ENCODE peak calls at places on chromosomes 16 and 17, in five cellular contexts. One of them, this sample, is unnamed.

GRCh38 chr17:76958974-76959373 is 90.8 kb downstream of the MGAT5B start:
- DNase-seq in Peyer's patch: no peak
- DNase-seq in smooth muscle cell of the brain vasculature: no peak
- DNase-seq in AML-193: no peak
- DNase-seq in MCF 10A: no peak
- DNase-seq in this sample: no peak

GRCh38 chr17:42653179-42654124 is 5.6 kb upstream of the TUBG2 start:
- DNase-seq in Peyer's patch: no peak
- DNase-seq in smooth muscle cell of the brain vasculature: no peak
- DNase-seq in AML-193: no peak
- DNase-seq in MCF 10A: no peak
- DNase-seq in this sample: no peak

GRCh38 chr17:8532021-8532420 is 96.3 kb downstream of the NDEL1 start:
- DNase-seq in Peyer's patch: peak; percentile 62
- DNase-seq in smooth muscle cell of the brain vasculature: no peak
- DNase-seq in AML-193: no peak
- DNase-seq in MCF 10A: no peak
- DNase-seq in this sample: no peak

GRCh38 chr16:85881436-85881835 is 17.5 kb upstream of the IRF8 start:
- DNase-seq in Peyer's patch: no peak
- DNase-seq in smooth muscle cell of the brain vasculature: no peak
- DNase-seq in AML-193: no peak
- DNase-seq in MCF 10A: no peak
- DNase-seq in this sample: no peak

GRCh38 chr17:41417576-41418015 is 6.8 kb downstream of the KRT37 start:
- DNase-seq in Peyer's patch: no peak
- DNase-seq in smooth muscle cell of the brain vasculature: no peak
- DNase-seq in AML-193: peak; percentile 11
- DNase-seq in MCF 10A: peak; percentile 34
- DNase-seq in this sample: no peak

GRCh38 chr17:75064867-75065561 is 18.0 kb downstream of the KCTD2 start:
- DNase-seq in Peyer's patch: no peak
- DNase-seq in smooth muscle cell of the brain vasculature: no peak
- DNase-seq in AML-193: no peak
- DNase-seq in MCF 10A: no peak
- DNase-seq in this sample: no peak

GRCh38 chr16:29023279-29024278 is 38.7 kb downstream of the LAT start:
- DNase-seq in Peyer's patch: no peak
- DNase-seq in smooth muscle cell of the brain vasculature: no peak
- DNase-seq in AML-193: no peak
- DNase-seq in MCF 10A: peak; percentile 40
- DNase-seq in this sample: no peak

GRCh38 chr16:77090062-77090461 is 100.9 kb upstream of the MON1B start:
- DNase-seq in Peyer's patch: no peak
- DNase-seq in smooth muscle cell of the brain vasculature: no peak
- DNase-seq in AML-193: no peak
- DNase-seq in MCF 10A: no peak
- DNase-seq in this sample: no peak

GRCh38 chr16:85871756-85872155 is 27.2 kb upstream of the IRF8 start:
- DNase-seq in Peyer's patch: no peak
- DNase-seq in smooth muscle cell of the brain vasculature: no peak
- DNase-seq in AML-193: no peak
- DNase-seq in MCF 10A: peak; percentile 20
- DNase-seq in this sample: no peak

GRCh38 chr16:83903739-83904138 is 4.8 kb downstream of the MLYCD start:
- DNase-seq in Peyer's patch: no peak
- DNase-seq in smooth muscle cell of the brain vasculature: no peak
- DNase-seq in AML-193: no peak
- DNase-seq in MCF 10A: no peak
- DNase-seq in this sample: no peak

GRCh38 chr17:29569245-29569950 is 897 bp downstream of the TP53I13 start:
- DNase-seq in Peyer's patch: peak; percentile 43
- DNase-seq in smooth muscle cell of the brain vasculature: no peak
- DNase-seq in AML-193: no peak
- DNase-seq in MCF 10A: no peak
- DNase-seq in this sample: peak; percentile 27

GRCh38 chr17:50584749-50585148 is 24.2 kb downstream of the CACNA1G start:
- DNase-seq in Peyer's patch: no peak
- DNase-seq in smooth muscle cell of the brain vasculature: no peak
- DNase-seq in AML-193: no peak
- DNase-seq in MCF 10A: no peak
- DNase-seq in this sample: no peak

GRCh38 chr17:2996938-2997670 is 66.3 kb downstream of the OR1D5 start:
- DNase-seq in Peyer's patch: no peak
- DNase-seq in smooth muscle cell of the brain vasculature: no peak
- DNase-seq in AML-193: no peak
- DNase-seq in MCF 10A: no peak
- DNase-seq in this sample: no peak

GRCh38 chr16:14020141-14020540 is 51.0 kb upstream of the MRTFB start:
- DNase-seq in Peyer's patch: no peak
- DNase-seq in smooth muscle cell of the brain vasculature: no peak
- DNase-seq in AML-193: no peak
- DNase-seq in MCF 10A: no peak
- DNase-seq in this sample: no peak

GRCh38 chr16:15484662-15485061 is 50.3 kb downstream of the BMERB1 start:
- DNase-seq in Peyer's patch: no peak
- DNase-seq in smooth muscle cell of the brain vasculature: no peak
- DNase-seq in AML-193: no peak
- DNase-seq in MCF 10A: peak; percentile 53
- DNase-seq in this sample: no peak

GRCh38 chr16:16148755-16149154 is 74.5 kb downstream of the ABCC6 start:
- DNase-seq in Peyer's patch: no peak
- DNase-seq in smooth muscle cell of the brain vasculature: no peak
- DNase-seq in AML-193: no peak
- DNase-seq in MCF 10A: no peak
- DNase-seq in this sample: no peak

GRCh38 chr16:87506423-87507350 is 13.9 kb upstream of the ZCCHC14 start:
- DNase-seq in Peyer's patch: no peak
- DNase-seq in smooth muscle cell of the brain vasculature: no peak
- DNase-seq in AML-193: no peak
- DNase-seq in MCF 10A: no peak
- DNase-seq in this sample: no peak

GRCh38 chr17:34723875-34724274 is 144.5 kb downstream of the TMEM132E start:
- DNase-seq in Peyer's patch: no peak
- DNase-seq in smooth muscle cell of the brain vasculature: no peak
- DNase-seq in AML-193: no peak
- DNase-seq in MCF 10A: no peak
- DNase-seq in this sample: no peak

GRCh38 chr16:19005561-19006445 is 22.1 kb downstream of the TMC7 start:
- DNase-seq in Peyer's patch: peak; percentile 87
- DNase-seq in smooth muscle cell of the brain vasculature: no peak
- DNase-seq in AML-193: no peak
- DNase-seq in MCF 10A: peak; percentile 96
- DNase-seq in this sample: no peak

GRCh38 chr17:38476549-38476948 is 48.3 kb downstream of the ARHGAP23 start:
- DNase-seq in Peyer's patch: no peak
- DNase-seq in smooth muscle cell of the brain vasculature: no peak
- DNase-seq in AML-193: no peak
- DNase-seq in MCF 10A: no peak
- DNase-seq in this sample: no peak

GRCh38 chr17:59330314-59330942 is 1.0 kb upstream of the YPEL2 start:
- DNase-seq in Peyer's patch: peak; percentile 86
- DNase-seq in smooth muscle cell of the brain vasculature: no peak
- DNase-seq in AML-193: no peak
- DNase-seq in MCF 10A: no peak
- DNase-seq in this sample: peak; percentile 69

GRCh38 chr16:595942-596735 is 6.3 kb downstream of the RAB40C start:
- DNase-seq in Peyer's patch: no peak
- DNase-seq in smooth muscle cell of the brain vasculature: no peak
- DNase-seq in AML-193: no peak
- DNase-seq in MCF 10A: no peak
- DNase-seq in this sample: no peak

GRCh38 chr16:1839554-1839953 is 12.5 kb downstream of the FAHD1 start:
- DNase-seq in Peyer's patch: no peak
- DNase-seq in smooth muscle cell of the brain vasculature: no peak
- DNase-seq in AML-193: no peak
- DNase-seq in MCF 10A: no peak
- DNase-seq in this sample: no peak

GRCh38 chr17:76536511-76537287 is 810 bp downstream of the CYGB start:
- DNase-seq in Peyer's patch: no peak
- DNase-seq in smooth muscle cell of the brain vasculature: no peak
- DNase-seq in AML-193: no peak
- DNase-seq in MCF 10A: no peak
- DNase-seq in this sample: no peak

GRCh38 chr17:66953661-66954060 is 10.8 kb upstream of the CACNG4 start:
- DNase-seq in Peyer's patch: no peak
- DNase-seq in smooth muscle cell of the brain vasculature: no peak
- DNase-seq in AML-193: no peak
- DNase-seq in MCF 10A: peak; percentile 18
- DNase-seq in this sample: no peak

GRCh38 chr16:83215417-83216001 is 588.7 kb downstream of the CDH13 start:
- DNase-seq in Peyer's patch: peak; percentile 70
- DNase-seq in smooth muscle cell of the brain vasculature: no peak
- DNase-seq in AML-193: peak; percentile 20
- DNase-seq in MCF 10A: peak; percentile 59
- DNase-seq in this sample: no peak

GRCh38 chr17:41334899-41335298 is 15.7 kb downstream of the KRT33A start:
- DNase-seq in Peyer's patch: no peak
- DNase-seq in smooth muscle cell of the brain vasculature: no peak
- DNase-seq in AML-193: no peak
- DNase-seq in MCF 10A: no peak
- DNase-seq in this sample: no peak

GRCh38 chr17:78892520-78892919 is 10.5 kb downstream of the CEP295NL start:
- DNase-seq in Peyer's patch: no peak
- DNase-seq in smooth muscle cell of the brain vasculature: no peak
- DNase-seq in AML-193: no peak
- DNase-seq in MCF 10A: no peak
- DNase-seq in this sample: no peak

GRCh38 chr17:29014716-29015115 is 8.9 kb upstream of the SEZ6 start:
- DNase-seq in Peyer's patch: no peak
- DNase-seq in smooth muscle cell of the brain vasculature: no peak
- DNase-seq in AML-193: no peak
- DNase-seq in MCF 10A: no peak
- DNase-seq in this sample: no peak

GRCh38 chr16:87847785-87848675 is 21.3 kb downstream of the SLC7A5 start:
- DNase-seq in Peyer's patch: no peak
- DNase-seq in smooth muscle cell of the brain vasculature: no peak
- DNase-seq in AML-193: no peak
- DNase-seq in MCF 10A: no peak
- DNase-seq in this sample: no peak

GRCh38 chr17:66976781-66977201 is 12.3 kb downstream of the CACNG4 start:
- DNase-seq in Peyer's patch: no peak
- DNase-seq in smooth muscle cell of the brain vasculature: no peak
- DNase-seq in AML-193: no peak
- DNase-seq in MCF 10A: no peak
- DNase-seq in this sample: no peak

GRCh38 chr17:7651097-7651958 is 602 bp downstream of the ATP1B2 start:
- DNase-seq in Peyer's patch: no peak
- DNase-seq in smooth muscle cell of the brain vasculature: no peak
- DNase-seq in AML-193: no peak
- DNase-seq in MCF 10A: no peak
- DNase-seq in this sample: no peak

GRCh38 chr16:57745768-57746167 is 10.2 kb downstream of the KATNB1 start:
- DNase-seq in Peyer's patch: no peak
- DNase-seq in smooth muscle cell of the brain vasculature: no peak
- DNase-seq in AML-193: no peak
- DNase-seq in MCF 10A: no peak
- DNase-seq in this sample: no peak

GRCh38 chr17:30554839-30555751 is 77.9 kb downstream of the GOSR1 start:
- DNase-seq in Peyer's patch: peak; percentile 39
- DNase-seq in smooth muscle cell of the brain vasculature: no peak
- DNase-seq in AML-193: peak; percentile 6
- DNase-seq in MCF 10A: peak; percentile 34
- DNase-seq in this sample: no peak

GRCh38 chr17:248337-249235 is 67.1 kb upstream of the DOC2B start:
- DNase-seq in Peyer's patch: peak; percentile 19
- DNase-seq in smooth muscle cell of the brain vasculature: no peak
- DNase-seq in AML-193: no peak
- DNase-seq in MCF 10A: no peak
- DNase-seq in this sample: no peak

GRCh38 chr17:13704333-13704732 is 102.6 kb upstream of the HS3ST3A1 start:
- DNase-seq in Peyer's patch: no peak
- DNase-seq in smooth muscle cell of the brain vasculature: no peak
- DNase-seq in AML-193: no peak
- DNase-seq in MCF 10A: peak; percentile 35
- DNase-seq in this sample: no peak

GRCh38 chr16:11799509-11800384 is 2.7 kb upstream of the ZC3H7A start:
- DNase-seq in Peyer's patch: no peak
- DNase-seq in smooth muscle cell of the brain vasculature: no peak
- DNase-seq in AML-193: peak; percentile 55
- DNase-seq in MCF 10A: no peak
- DNase-seq in this sample: no peak